ENCODE peak calls at places on chromosomes 5 and 9, in five cellular contexts. Z is H1, M is mesenchymal stem cell, R is neuronal stem cell, C is IMR-90. O is an unnamed sample.

GRCh38 chr5:129904667-129905466 is 602 bp downstream of the CHSY3 start:
- DNase-seq in Z (no peak), R (peak; percentile 21), C (no peak), M (peak; percentile 45), O (no peak)

GRCh38 chr5:10387690-10388089 is 34.2 kb downstream of the MARCHF6 start:
- DNase-seq in R (no peak), C (peak; percentile 91), Z (no peak), M (peak; percentile 71), O (no peak)

GRCh38 chr9:134518004-134518606 is 123.5 kb upstream of the COL5A1 start:
- DNase-seq in C (no peak), M (no peak), Z (no peak), R (no peak), O (no peak)

GRCh38 chr9:4117835-4118610 is 181.8 kb downstream of the GLIS3 start:
- DNase-seq in R (no peak), Z (peak; percentile 36), M (no peak), C (no peak), O (peak; percentile 42)

GRCh38 chr5:139410886-139411835 is 7.3 kb upstream of the SPATA24 start:
- DNase-seq in R (no peak), C (no peak), M (peak; percentile 51), Z (no peak), O (no peak)

GRCh38 chr5:151868451-151868850 is 56.2 kb downstream of the GLRA1 start:
- DNase-seq in R (no peak), C (no peak), M (no peak), Z (no peak), O (no peak)

GRCh38 chr5:170232786-170233185 is at the start of gene C5orf58:
- DNase-seq in C (no peak), R (no peak), M (no peak), Z (no peak), O (peak; percentile 16)

GRCh38 chr5:19099195-19099594 is 888.8 kb downstream of the CDH18 start:
- DNase-seq in R (no peak), Z (no peak), C (no peak), M (no peak), O (no peak)

GRCh38 chr5:138677782-138678181 is 75.4 kb upstream of the CTNNA1 start:
- DNase-seq in M (no peak), Z (no peak), R (no peak), C (no peak), O (no peak)

GRCh38 chr9:7360513-7360912 is 439.1 kb downstream of the DMAC1 start:
- DNase-seq in Z (no peak), C (no peak), R (no peak), M (no peak), O (no peak)

GRCh38 chr5:72355706-72356299 is 35.6 kb downstream of the PTCD2 start:
- DNase-seq in C (peak; percentile 22), Z (no peak), M (peak; percentile 59), R (peak; percentile 15), O (peak; percentile 51)

GRCh38 chr9:96158147-96158546 is 143.8 kb downstream of the HSD17B3 start:
- DNase-seq in C (no peak), R (no peak), M (no peak), Z (no peak), O (no peak)

GRCh38 chr5:151082976-151083651 is 2.3 kb upstream of the TNIP1 start:
- DNase-seq in C (peak; percentile 36), R (no peak), M (peak; percentile 50), Z (no peak), O (peak; percentile 76)

DNA sequence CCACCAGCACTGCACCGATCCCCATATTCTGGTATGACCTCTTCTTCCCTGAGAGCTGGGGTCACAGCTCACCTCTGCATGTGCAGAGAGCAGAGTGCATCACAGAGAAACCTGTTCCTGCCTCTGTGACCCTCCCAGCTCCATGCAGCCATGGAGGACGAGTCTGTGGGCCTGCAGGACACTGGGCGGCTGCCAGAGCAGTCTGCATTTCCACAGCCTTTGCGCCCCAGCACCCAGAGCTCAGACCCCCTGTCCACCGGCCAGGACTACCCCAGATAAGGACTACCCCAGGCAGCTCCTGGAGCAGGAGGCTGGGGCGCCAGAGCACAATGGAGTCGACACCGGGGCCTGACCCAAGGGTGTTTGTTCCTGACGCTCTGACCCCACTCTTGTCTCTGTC is 308.1 kb upstream of the IRX1 start:
- DNase-seq in Z (no peak), M (no peak), C (no peak), R (no peak), O (no peak)
- H3K14ac ChIP-seq in Z (no peak overlapping the region), M (no peak overlapping the region), C (no peak overlapping the region), R (no peak overlapping the region), O (no peak overlapping the region)

GRCh38 chr9:27763831-27764230 is 190.6 kb upstream of the C9orf72 start:
- DNase-seq in M (no peak), C (no peak), Z (no peak), R (no peak), O (peak; percentile 65)
- H3K4me3 ChIP-seq in M (no peak overlapping the region), C (no peak overlapping the region), Z (no peak overlapping the region), R (no peak overlapping the region), O (no peak overlapping the region)

GRCh38 chr9:112332272-112332671 is 1.1 kb downstream of the PTBP3 start:
- DNase-seq in Z (no peak), R (no peak), C (no peak), M (peak; percentile 35), O (peak; percentile 28)

GRCh38 chr9:112333639-112334318 is 360 bp upstream of the PTBP3 start:
- DNase-seq in Z (peak; percentile 85), C (peak; percentile 95), M (peak; percentile 95), R (peak; percentile 97), O (peak; percentile 93)

GRCh38 chr9:112332977-112333638 is at the start of gene PTBP3:
- DNase-seq in M (peak; percentile 80), C (peak; percentile 48), Z (no peak), R (peak; percentile 70), O (peak; percentile 71)

GRCh38 chr9:112331676-112331955 is 1.8 kb downstream of the PTBP3 start:
- DNase-seq in R (no peak), C (no peak), M (peak; percentile 24), Z (no peak), O (no peak)

GRCh38 chr9:112332674-112332976 is 794 bp downstream of the PTBP3 start:
- DNase-seq in C (no peak), R (no peak), M (no peak), Z (no peak), O (no peak)
- H3K14ac ChIP-seq in C (peak overlapping the region; percentile 77), R (peak overlapping the region; percentile 94), M (no peak overlapping the region), Z (no peak overlapping the region), O (peak overlapping the region; percentile 100)

GRCh38 chr5:177362102-177362868 is 4.6 kb downstream of the RGS14 start:
- DNase-seq in M (no peak), R (no peak), C (no peak), Z (no peak), O (no peak)
- H3K4me3 ChIP-seq in M (no peak overlapping the region), R (no peak overlapping the region), C (no peak overlapping the region), Z (peak overlapping the region; percentile 69), O (no peak overlapping the region)

DNA sequence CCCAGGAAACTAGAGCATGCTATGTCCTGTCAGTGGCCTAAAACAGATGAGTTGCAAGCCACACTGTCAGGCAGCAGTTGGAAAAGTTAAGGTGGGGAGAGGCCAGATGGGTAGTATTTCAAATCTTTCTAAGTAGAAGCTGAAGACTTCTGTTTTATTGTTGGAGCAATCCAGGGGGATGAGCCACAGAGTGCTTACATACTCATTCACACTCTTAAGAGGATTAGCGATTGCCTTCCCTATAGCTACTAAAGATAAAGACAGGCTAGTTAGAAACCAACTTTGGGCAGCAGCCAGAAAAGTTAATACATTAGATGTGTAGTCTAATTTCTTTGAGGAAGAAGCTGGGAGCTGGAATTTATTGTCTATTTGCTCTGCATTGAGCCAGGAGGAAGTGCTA is 61.7 kb upstream of the ELAVL2 start:
- DNase-seq in R (no peak), M (no peak), C (no peak), Z (no peak), O (no peak)
- H3K14ac ChIP-seq in R (no peak overlapping the region), M (no peak overlapping the region), C (no peak overlapping the region), Z (no peak overlapping the region), O (no peak overlapping the region)

GRCh38 chr9:101026824-101027223 is 1.7 kb upstream of the PLPPR1 start:
- DNase-seq in C (no peak), R (no peak), Z (no peak), M (no peak), O (no peak)

GRCh38 chr9:101028346-101029299 is at the start of gene PLPPR1:
- DNase-seq in R (peak; percentile 85), C (peak; percentile 3), Z (peak; percentile 47), M (peak; percentile 13), O (peak; percentile 7)

GRCh38 chr9:101029300-101030021 is 934 bp downstream of the PLPPR1 start:
- DNase-seq in Z (no peak), M (no peak), C (no peak), R (peak; percentile 36), O (no peak)

GRCh38 chr9:101027733-101028345 is 688 bp upstream of the PLPPR1 start:
- DNase-seq in R (peak; percentile 5), M (no peak), C (no peak), Z (no peak), O (no peak)

DNA sequence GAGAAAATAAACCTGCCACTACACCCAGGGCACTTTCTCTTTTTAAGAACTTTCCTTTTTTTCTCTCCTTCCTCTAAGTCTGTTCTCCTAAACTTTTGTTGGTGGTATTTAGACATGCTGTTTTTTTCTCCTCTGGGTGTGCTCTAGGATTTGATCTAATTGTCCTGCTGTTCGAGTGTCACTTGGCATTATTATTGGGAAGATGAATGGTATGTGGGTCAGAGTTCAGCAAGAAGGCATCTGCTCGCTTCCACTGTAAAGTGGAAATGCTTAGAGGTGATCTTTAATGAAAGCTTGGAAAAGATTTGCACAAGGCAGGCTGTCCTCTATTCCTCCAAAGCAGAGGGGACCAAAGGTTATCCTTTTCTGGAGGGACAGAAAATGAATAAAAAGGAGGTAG is 1.3 kb upstream of the PLPPR1 start:
- DNase-seq in C (no peak), Z (no peak), R (no peak), M (no peak), O (no peak)
- H3K4me3 ChIP-seq in C (no peak overlapping the region), Z (no peak overlapping the region), R (no peak overlapping the region), M (no peak overlapping the region), O (no peak overlapping the region)

DNA sequence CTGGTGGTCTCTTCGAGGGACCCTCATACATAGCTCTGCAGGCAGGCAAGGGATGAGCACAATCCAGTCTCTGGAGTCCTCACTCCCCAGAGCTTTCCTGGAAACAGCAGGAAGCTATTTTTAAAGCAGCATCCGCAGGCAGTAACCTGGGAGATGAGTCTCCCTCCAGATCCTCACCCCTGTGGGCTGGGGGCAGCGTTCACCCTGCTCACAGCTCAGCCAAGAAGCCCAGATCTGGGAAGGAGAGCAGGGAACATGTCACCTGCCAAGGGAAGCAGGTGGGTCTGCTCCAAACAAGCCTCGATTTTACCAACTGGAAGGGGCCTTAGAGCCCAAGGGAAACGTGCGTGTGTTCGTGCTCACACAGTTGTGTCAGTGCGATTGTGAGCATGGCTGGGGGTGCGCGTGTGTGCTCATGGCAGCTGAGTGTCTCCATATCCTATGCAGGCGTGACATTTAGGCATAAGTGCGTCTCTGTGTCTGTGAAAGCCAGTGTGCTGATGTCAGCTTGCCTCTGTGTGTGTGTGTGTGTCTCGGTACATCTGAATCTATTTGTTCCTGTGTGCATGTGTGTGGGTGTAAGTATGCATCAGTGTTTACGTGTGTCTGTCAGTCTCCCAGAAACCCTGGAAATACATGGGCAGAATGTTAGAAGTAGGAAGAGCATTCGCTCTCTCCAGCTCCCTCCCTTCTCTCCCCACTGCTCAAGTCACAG is 40.6 kb upstream of the CPLX2 start:
- DNase-seq in M (no peak), R (no peak), C (no peak), Z (no peak), O (no peak)
- H3K14ac ChIP-seq in M (no peak overlapping the region), R (no peak overlapping the region), C (no peak overlapping the region), Z (no peak overlapping the region), O (no peak overlapping the region)